ENCODE peak calls at places on chromosome X, in six cellular contexts. G is tibial artery; B is upper lobe of right lung; X is suprapubic skin; R is CD8-positive, alpha-beta T cell; Y is neural progenitor cell. I is an unnamed sample.

GRCh38 chrX:134171661-134172587 is 65.1 kb upstream of the CCDC160 start:
- DNase-seq in G (peak; percentile 34), B (peak; percentile 61), Y (peak; percentile 69), R (peak; percentile 13), X (no peak), I (peak; percentile 32)

GRCh38 chrX:66046612-66047235 is 6.8 kb upstream of the VSIG4 start:
- DNase-seq in R (no peak), B (no peak), Y (no peak), G (no peak), X (no peak), I (no peak)

GRCh38 chrX:10106801-10107200 is 50.0 kb upstream of the CLCN4 start:
- DNase-seq in X (no peak), R (peak; percentile 52), B (no peak), Y (no peak), G (no peak), I (no peak)

GRCh38 chrX:47562615-47563243 is 1.7 kb downstream of the ARAF start:
- DNase-seq in G (no peak), X (peak; percentile 59), R (no peak), B (no peak), Y (peak; percentile 37), I (no peak)

GRCh38 chrX:54920610-54921426 is at the start of gene TRO:
- DNase-seq in X (no peak), B (no peak), R (no peak), G (no peak), Y (peak; percentile 68), I (no peak)

GRCh38 chrX:120462370-120462769 is 6.7 kb downstream of the LAMP2 start:
- DNase-seq in R (no peak), G (no peak), Y (no peak), B (no peak), X (no peak), I (no peak)

GRCh38 chrX:38891641-38892413 is 90.6 kb downstream of the MID1IP1 start:
- DNase-seq in X (no peak), Y (no peak), G (no peak), B (no peak), R (no peak), I (no peak)

GRCh38 chrX:42783456-42783855 is 5.5 kb upstream of the PPP1R2C start:
- DNase-seq in X (no peak), B (no peak), R (no peak), Y (no peak), G (no peak), I (no peak)

GRCh38 chrX:100939336-100939735 is 10.6 kb upstream of the XKRX start:
- DNase-seq in X (no peak), G (no peak), Y (no peak), R (no peak), B (no peak), I (no peak)

GRCh38 chrX:124086411-124086810 is 124.9 kb downstream of the STAG2 start:
- DNase-seq in R (peak; percentile 7), G (no peak), X (no peak), Y (no peak), B (no peak), I (no peak)

GRCh38 chrX:5681159-5681558 is 547.5 kb downstream of the NLGN4X start:
- DNase-seq in B (no peak), G (no peak), Y (peak; percentile 56), R (no peak), X (no peak), I (no peak)

GRCh38 chrX:16869393-16870094 is 618 bp downstream of the RBBP7 start:
- DNase-seq in G (peak; percentile 20), X (peak; percentile 69), Y (peak; percentile 87), R (peak; percentile 46), B (peak; percentile 65), I (peak; percentile 78)

GRCh38 chrX:56232221-56233082 is at the start of gene KLF8:
- DNase-seq in Y (peak; percentile 77), B (peak; percentile 80), G (peak; percentile 55), R (peak; percentile 12), X (peak; percentile 71), I (peak; percentile 61)

GRCh38 chrX:112642349-112642748 is 37.4 kb downstream of the LHFPL1 start:
- DNase-seq in Y (peak; percentile 79), R (peak; percentile 4), G (no peak), B (no peak), X (no peak), I (no peak)

GRCh38 chrX:109684136-109684535 is 48.9 kb downstream of the ACSL4 start:
- DNase-seq in Y (no peak), B (no peak), X (no peak), R (no peak), G (no peak), I (no peak)

GRCh38 chrX:40570346-40571093 is 10.2 kb upstream of the ATP6AP2 start:
- DNase-seq in B (no peak), X (no peak), R (no peak), G (no peak), Y (no peak), I (no peak)

GRCh38 chrX:140712413-140713173 is 3.0 kb downstream of the LINC00632 start:
- DNase-seq in Y (peak; percentile 76), R (peak; percentile 39), B (peak; percentile 78), G (peak; percentile 61), X (peak; percentile 69), I (peak; percentile 60)

GRCh38 chrX:29470029-29470428 is 745.3 kb upstream of the MAGEB2 start:
- DNase-seq in Y (no peak), G (no peak), X (no peak), R (no peak), B (no peak), I (no peak)

GRCh38 chrX:97498093-97498492 is 614.4 kb downstream of the RPA4 start:
- DNase-seq in B (no peak), Y (no peak), G (no peak), R (no peak), X (no peak), I (no peak)

GRCh38 chrX:50805316-50805715 is 8.7 kb downstream of the SHROOM4 start:
- DNase-seq in Y (no peak), R (no peak), X (no peak), B (no peak), G (no peak), I (no peak)

GRCh38 chrX:55488268-55488558 is 1.4 kb downstream of the USP51 start:
- DNase-seq in Y (no peak), G (no peak), B (no peak), R (no peak), X (no peak), I (no peak)

GRCh38 chrX:6456196-6456595 is 78.7 kb downstream of the VCX3A start:
- DNase-seq in Y (no peak), G (no peak), B (no peak), R (no peak), X (no peak), I (no peak)

GRCh38 chrX:1511150-1511549 is 25.8 kb downstream of the P2RY8 start:
- DNase-seq in Y (no peak), X (no peak), G (no peak), R (no peak), B (no peak), I (no peak)

GRCh38 chrX:1511829-1512228 is 25.2 kb downstream of the P2RY8 start:
- DNase-seq in X (peak; percentile 21), B (peak; percentile 2), G (no peak), R (no peak), Y (no peak), I (no peak)

GRCh38 chrX:1506916-1507315 is 30.1 kb downstream of the P2RY8 start:
- DNase-seq in Y (no peak), G (no peak), R (no peak), B (peak; percentile 25), X (peak; percentile 26), I (no peak)

GRCh38 chrX:1502853-1503252 is 34.1 kb downstream of the P2RY8 start:
- DNase-seq in X (no peak), B (peak; percentile 25), R (no peak), Y (no peak), G (no peak), I (no peak)

GRCh38 chrX:1507511-1508463 is 29.2 kb downstream of the P2RY8 start:
- DNase-seq in B (peak; percentile 67), X (peak; percentile 48), R (peak; percentile 53), G (no peak), Y (no peak), I (no peak)
- H3K27ac ChIP-seq in B (no peak overlapping the region), X (no peak overlapping the region), R (peak overlapping the region; percentile 31), G (no peak overlapping the region), Y (no peak overlapping the region), I (peak overlapping the region; percentile 45)

GRCh38 chrX:150155396-150156048 is 207.6 kb upstream of the MAMLD1 start:
- DNase-seq in G (no peak), X (no peak), R (no peak), Y (no peak), B (no peak), I (no peak)
- H3K4me3 ChIP-seq in G (no peak overlapping the region), X (no peak overlapping the region), R (no peak overlapping the region), Y (no peak overlapping the region), B (no peak overlapping the region), I (no peak overlapping the region)

DNA sequence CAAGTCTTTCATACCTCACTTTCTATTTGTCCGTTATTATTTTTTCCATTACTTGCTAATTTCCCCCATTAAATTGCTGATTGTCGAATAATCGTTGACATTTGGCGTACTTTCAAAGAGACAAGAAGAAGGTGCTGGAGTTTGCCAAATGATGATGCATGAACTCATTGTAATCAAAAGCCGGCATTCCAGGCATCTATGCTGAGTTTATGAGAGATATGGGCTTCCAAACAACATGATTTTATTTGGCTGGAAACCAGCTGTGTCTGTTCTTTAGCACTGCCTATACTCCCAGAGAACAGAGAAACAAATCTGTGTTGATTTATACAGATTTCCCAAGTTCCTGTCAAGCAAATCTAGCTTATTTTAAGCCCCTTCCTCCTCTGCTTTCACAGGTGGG is 80.8 kb upstream of the RPS6KA3 start:
- DNase-seq in G (no peak), R (no peak), Y (no peak), X (no peak), B (no peak), I (no peak)
- TF ChIP-seq CTCF in G (no peak), R (no peak), Y (no peak), X (no peak), B (no peak), I (no peak)

GRCh38 chrX:104968241-104968640 is 252.3 kb downstream of the TEX13A start:
- DNase-seq in R (no peak), G (no peak), B (no peak), X (no peak), Y (no peak), I (no peak)

GRCh38 chrX:104972737-104973136 is 247.8 kb downstream of the TEX13A start:
- DNase-seq in X (no peak), G (no peak), Y (no peak), B (no peak), R (no peak), I (no peak)
- H3K27ac ChIP-seq in X (no peak overlapping the region), G (no peak overlapping the region), Y (no peak overlapping the region), B (no peak overlapping the region), R (no peak overlapping the region), I (no peak overlapping the region)

GRCh38 chrX:30573125-30573524 is 4.4 kb downstream of the TASL start:
- DNase-seq in R (no peak), G (no peak), B (no peak), Y (no peak), X (no peak), I (no peak)

GRCh38 chrX:30576881-30577280 is 685 bp downstream of the TASL start:
- DNase-seq in G (no peak), X (no peak), R (no peak), Y (no peak), B (no peak), I (no peak)

GRCh38 chrX:30580641-30581040 is 3.1 kb upstream of the TASL start:
- DNase-seq in Y (no peak), R (no peak), G (no peak), X (no peak), B (no peak), I (no peak)

GRCh38 chrX:30572678-30573077 is 4.9 kb downstream of the TASL start:
- DNase-seq in R (no peak), G (no peak), X (no peak), Y (no peak), B (no peak), I (no peak)

GRCh38 chrX:30577362-30577961 is at the start of gene TASL:
- DNase-seq in Y (no peak), B (no peak), X (no peak), R (peak; percentile 5), G (no peak), I (no peak)
- H3K4me3 ChIP-seq in Y (no peak within 1 kb of the TSS), B (peak within 1 kb of the TSS; percentile 21), X (peak within 1 kb of the TSS; percentile 3), R (peak within 1 kb of the TSS; percentile 48), G (no peak within 1 kb of the TSS), I (peak within 1 kb of the TSS; percentile 27)

I was measured in left lung.